ENCODE peak calls at places on chromosomes 13 and 19, in seven cellular contexts. N, Q, P, E, M, J and G are unnamed samples.

GRCh38 chr13:23658929-23659541 is 88.8 kb downstream of the TNFRSF19 start:
- DNase-seq in M (no peak), N (no peak), P (no peak), Q (peak; percentile 31), J (no peak), E (peak; percentile 36), G (no peak)

GRCh38 chr13:45704211-45704739 is 2.2 kb downstream of the CBY2 start:
- DNase-seq in M (no peak), Q (no peak), E (no peak), N (no peak), P (no peak), J (no peak), G (no peak)

GRCh38 chr19:39940221-39940833 is 5.9 kb upstream of the FCGBP start:
- DNase-seq in N (no peak), E (no peak), M (no peak), P (no peak), Q (no peak), J (no peak), G (no peak)

GRCh38 chr19:13959962-13960862 is 7.9 kb downstream of the DCAF15 start:
- DNase-seq in N (no peak), E (no peak), J (no peak), M (no peak), Q (no peak), P (no peak), G (no peak)

GRCh38 chr13:26605845-26606244 is 48.4 kb downstream of the WASF3 start:
- DNase-seq in N (no peak), P (no peak), Q (no peak), M (no peak), E (no peak), J (no peak), G (no peak)

GRCh38 chr13:48741377-48741776 is 87.6 kb downstream of the CYSLTR2 start:
- DNase-seq in J (peak; percentile 64), E (no peak), P (peak; percentile 57), Q (no peak), M (no peak), N (no peak), G (peak; percentile 46)

GRCh38 chr13:35720690-35721554 is 244.4 kb upstream of the MAB21L1 start:
- DNase-seq in Q (peak; percentile 56), E (peak; percentile 58), M (no peak), N (peak; percentile 20), J (peak; percentile 9), P (peak; percentile 46), G (peak; percentile 33)

GRCh38 chr13:59424661-59425060 is 739.1 kb downstream of the DIAPH3 start:
- DNase-seq in P (peak; percentile 69), Q (no peak), N (no peak), J (no peak), M (no peak), E (no peak), G (no peak)

GRCh38 chr19:49932041-49932451 is 2.7 kb upstream of the NUP62 start:
- DNase-seq in P (no peak), Q (no peak), M (no peak), J (peak; percentile 76), N (no peak), E (no peak), G (no peak)

GRCh38 chr19:2084993-2085720 is 11.0 kb downstream of the MOB3A start:
- DNase-seq in Q (peak; percentile 59), M (peak; percentile 97), N (peak; percentile 98), E (no peak), J (peak; percentile 47), P (no peak), G (peak; percentile 82)

GRCh38 chr19:55493052-55493649 is 4.9 kb downstream of the SSC5D start:
- DNase-seq in J (no peak), Q (no peak), N (no peak), P (peak; percentile 67), M (no peak), E (peak; percentile 78), G (no peak)

GRCh38 chr13:44335463-44335862 is 38.2 kb upstream of the SERP2 start:
- DNase-seq in J (no peak), M (no peak), Q (no peak), P (no peak), E (no peak), N (no peak), G (no peak)

GRCh38 chr13:76000131-76000530 is 364.0 kb downstream of the LMO7 start:
- DNase-seq in N (no peak), J (no peak), P (no peak), M (no peak), E (no peak), Q (no peak), G (no peak)

GRCh38 chr13:26280822-26281221 is 26.9 kb downstream of the CDK8 start:
- DNase-seq in Q (no peak), N (no peak), M (no peak), P (no peak), J (peak; percentile 48), E (no peak), G (peak; percentile 13)

GRCh38 chr19:29771708-29772415 is 39.9 kb upstream of the CCNE1 start:
- DNase-seq in J (peak; percentile 30), Q (peak; percentile 38), M (no peak), P (peak; percentile 37), E (peak; percentile 15), N (no peak), G (peak; percentile 70)

GRCh38 chr13:52848455-52849190 is at the start of gene PCDH8:
- DNase-seq in E (no peak), Q (no peak), P (no peak), J (no peak), M (no peak), N (no peak), G (peak; percentile 34)

GRCh38 chr13:45167611-45168554 is 33.0 kb downstream of the KCTD4 start:
- DNase-seq in N (no peak), E (no peak), Q (no peak), P (no peak), J (peak; percentile 98), M (no peak), G (peak; percentile 79)

GRCh38 chr13:42696191-42696590 is 85.2 kb upstream of the FAM216B start:
- DNase-seq in Q (no peak), N (no peak), P (peak; percentile 80), E (no peak), J (peak; percentile 98), M (no peak), G (no peak)

GRCh38 chr13:46385946-46386345 is 1.1 kb downstream of the RUBCNL start:
- DNase-seq in N (no peak), P (no peak), Q (no peak), E (no peak), J (no peak), M (no peak), G (no peak)

GRCh38 chr19:39438270-39438934 is 2.7 kb upstream of the RPS16 start:
- DNase-seq in E (no peak), N (no peak), M (no peak), P (peak; percentile 67), J (peak; percentile 58), Q (no peak), G (no peak)

GRCh38 chr13:91744284-91744683 is 345.9 kb downstream of the GPC5 start:
- DNase-seq in Q (no peak), E (no peak), M (no peak), P (no peak), N (no peak), J (no peak), G (no peak)

GRCh38 chr13:91740811-91741210 is 342.4 kb downstream of the GPC5 start:
- DNase-seq in P (no peak), N (no peak), E (no peak), J (no peak), Q (no peak), M (no peak), G (no peak)

GRCh38 chr13:91741925-91742324 is 343.5 kb downstream of the GPC5 start:
- DNase-seq in E (no peak), M (no peak), Q (no peak), J (no peak), P (no peak), N (no peak), G (no peak)

GRCh38 chr13:91739751-91740150 is 341.3 kb downstream of the GPC5 start:
- DNase-seq in J (no peak), N (no peak), Q (no peak), M (no peak), E (no peak), P (no peak), G (no peak)
- TF ChIP-seq CTCF in J (no peak), N (no peak), Q (no peak), M (no peak), E (no peak), P (no peak), G (no peak)

GRCh38 chr19:46346821-46347571 is at the start of gene PPP5C:
- DNase-seq in Q (peak; percentile 93), M (peak; percentile 97), J (peak; percentile 88), N (peak; percentile 86), E (peak; percentile 92), P (peak; percentile 90), G (peak; percentile 96)
- H3K4me1 ChIP-seq in Q (peaks cover 31% of the 10 kb centered on the region), M (peaks cover 44% of the 10 kb centered on the region), J (peaks cover 44% of the 10 kb centered on the region), N (peaks cover 46% of the 10 kb centered on the region), E (peaks cover 19% of the 10 kb centered on the region), P (peaks cover 15% of the 10 kb centered on the region), G (peaks cover 52% of the 10 kb centered on the region)

DNA sequence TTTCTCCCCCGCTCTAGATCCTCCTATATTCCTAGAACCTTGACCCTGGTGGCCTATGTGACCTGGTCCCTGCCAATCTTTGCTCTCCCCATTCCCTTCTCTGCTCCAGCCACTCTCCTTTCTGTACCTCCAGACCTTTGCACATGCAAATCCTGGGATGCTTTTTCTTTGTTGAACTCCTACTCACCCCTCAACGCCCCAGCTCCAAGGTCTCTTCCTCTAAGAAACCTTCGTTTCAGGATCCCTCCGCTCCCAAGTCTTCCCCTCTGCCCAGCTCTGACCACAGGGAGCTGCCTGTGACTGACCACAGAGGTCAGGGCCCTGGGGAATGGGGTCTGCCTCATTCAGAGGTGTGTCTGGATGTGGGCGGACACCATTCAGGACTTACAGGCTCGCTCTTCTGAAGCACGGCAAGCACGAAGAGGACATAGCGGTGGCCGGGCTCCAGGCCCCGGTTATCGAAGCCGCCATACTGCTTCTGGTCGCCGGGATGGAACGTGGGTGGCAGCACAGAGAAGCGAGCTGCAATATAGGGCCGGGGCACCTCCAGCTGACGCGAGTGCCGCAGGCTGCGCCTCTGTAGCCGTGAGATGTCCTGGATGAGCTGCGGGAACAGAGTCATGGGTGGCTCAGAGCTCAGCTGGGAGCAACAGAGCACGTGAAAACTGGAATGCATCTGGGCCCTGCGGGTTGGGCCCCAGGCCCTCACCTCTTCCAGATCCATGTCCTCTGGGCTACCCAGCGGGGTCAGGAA is 120.9 kb downstream of the PTPRS start:
- DNase-seq in M (no peak), Q (no peak), P (no peak), E (no peak), N (no peak), J (no peak), G (no peak)
- H3K27ac ChIP-seq in M (no peak overlapping the region), Q (no peak overlapping the region), P (no peak overlapping the region), E (no peak overlapping the region), N (no peak overlapping the region), J (no peak overlapping the region), G (no peak overlapping the region)

DNA sequence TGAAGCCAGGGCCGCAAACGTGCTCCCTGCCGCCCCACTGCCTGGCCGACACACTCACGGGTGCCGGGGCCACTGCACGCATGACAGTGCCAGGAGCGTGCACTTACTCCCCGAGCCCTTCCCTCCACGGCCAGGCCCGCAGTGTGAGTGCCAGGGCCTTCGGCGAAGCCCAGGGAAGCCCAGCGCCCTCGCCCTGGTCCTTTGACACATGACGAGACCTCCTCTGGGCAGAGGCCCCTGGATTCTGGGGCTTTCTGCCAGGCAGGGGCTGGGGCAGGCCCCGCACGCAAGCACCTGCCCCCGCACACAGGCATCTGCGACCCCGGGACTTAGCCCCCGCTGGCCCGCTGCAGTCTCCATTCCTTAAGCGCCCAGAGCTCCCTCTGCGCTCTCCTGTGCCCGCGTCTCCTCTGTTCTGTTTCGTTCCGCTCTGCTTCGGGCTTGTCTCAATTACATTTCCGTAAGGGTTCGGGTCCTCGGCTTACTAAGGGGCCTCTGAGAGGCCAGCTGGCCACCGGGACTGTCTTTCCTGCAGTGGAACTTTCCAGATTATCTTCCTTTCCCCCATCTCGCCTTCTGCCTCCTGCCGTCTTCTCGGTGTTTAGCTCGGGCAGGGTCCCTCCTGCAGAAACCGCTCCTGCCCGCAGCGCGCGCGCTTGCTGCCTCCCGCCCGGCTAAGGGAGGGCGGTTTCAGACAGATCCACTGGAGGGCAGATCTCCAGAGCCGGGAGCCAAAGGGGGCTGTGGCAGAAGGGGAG is 98.8 kb downstream of the ING1 start:
- DNase-seq in M (no peak), N (no peak), J (no peak), Q (no peak), E (no peak), P (no peak), G (no peak)
- TF ChIP-seq CTCF in M (peak; percentile 7), N (no peak), J (no peak), Q (peak; percentile 36), E (no peak), P (no peak), G (no peak)